ENCODE peak calls at places on chromosomes 7 and 10, in five cellular contexts. Y is CD8-positive, alpha-beta memory T cell; P is lower lobe of right lung; C is fibroblast of gingiva; A is neural progenitor cell. F is an unnamed sample.

GRCh38 chr10:6409982-6410694 is 169.9 kb downstream of the PRKCQ start:
- DNase-seq in Y (peak), P (no peak), C (peak), A (no peak), F (no peak)

GRCh38 chr10:87750817-87751216 is 67.2 kb downstream of the ATAD1 start:
- DNase-seq in Y (no peak), P (no peak), C (no peak), A (no peak), F (no peak)

GRCh38 chr10:25465582-25466372 is 291.0 kb downstream of the GPR158 start:
- DNase-seq in Y (no peak), P (no peak), C (no peak), A (no peak), F (no peak)

GRCh38 chr7:39588401-39588800 is 22.2 kb downstream of the YAE1 start:
- DNase-seq in Y (no peak), P (no peak), C (no peak), A (no peak), F (no peak)

GRCh38 chr10:124053971-124054370 is 39.4 kb downstream of the CHST15 start:
- DNase-seq in Y (no peak), P (no peak), C (no peak), A (no peak), F (no peak)

GRCh38 chr10:120555436-120556163 is 98.6 kb downstream of the PLPP4 start:
- DNase-seq in Y (no peak), P (no peak), C (no peak), A (no peak), F (no peak)

GRCh38 chr10:76717141-76717540 is 920.5 kb downstream of the KCNMA1 start:
- DNase-seq in Y (no peak), P (no peak), C (peak), A (no peak), F (no peak)

GRCh38 chr10:63558132-63558784 is 37.1 kb downstream of the REEP3 start:
- DNase-seq in Y (no peak), P (no peak), C (no peak), A (no peak), F (no peak)

GRCh38 chr7:55193245-55193644 is 171.9 kb upstream of the LANCL2 start:
- DNase-seq in Y (no peak), P (no peak), C (no peak), A (no peak), F (no peak)

GRCh38 chr7:88095-88926 is 104.1 kb upstream of the FAM20C start:
- DNase-seq in Y (no peak), P (no peak), C (no peak), A (peak), F (peak)

GRCh38 chr7:76509931-76510877 is at the start of gene UPK3B:
- DNase-seq in Y (no peak), P (peak), C (no peak), A (peak), F (no peak)

GRCh38 chr10:55897436-55897835 is 463.6 kb downstream of the ZWINT start:
- DNase-seq in Y (no peak), P (no peak), C (no peak), A (peak), F (no peak)

GRCh38 chr10:113524120-113524519 is 28.7 kb upstream of the HABP2 start:
- DNase-seq in Y (no peak), P (no peak), C (no peak), A (peak), F (no peak)

GRCh38 chr10:3978174-3978573 is 193.2 kb upstream of the KLF6 start:
- DNase-seq in Y (no peak), P (no peak), C (no peak), A (no peak), F (no peak)

GRCh38 chr10:74548676-74549075 is 277.7 kb upstream of the KAT6B start:
- DNase-seq in Y (no peak), P (no peak), C (no peak), A (no peak), F (no peak)

GRCh38 chr10:26064106-26064505 is 130.1 kb downstream of the MYO3A start:
- DNase-seq in Y (no peak), P (no peak), C (no peak), A (no peak), F (no peak)

GRCh38 chr7:6536899-6537298 is 14.4 kb downstream of the GRID2IP start:
- DNase-seq in Y (no peak), P (no peak), C (no peak), A (peak), F (no peak)

GRCh38 chr10:32949221-32949678 is 8.8 kb downstream of the ITGB1 start:
- DNase-seq in Y (no peak), P (no peak), C (peak), A (no peak), F (no peak)

GRCh38 chr10:68423522-68423921 is 16.4 kb upstream of the RUFY2 start:
- DNase-seq in Y (peak), P (no peak), C (no peak), A (no peak), F (no peak)

GRCh38 chr10:77622822-77623410 is 14.7 kb downstream of the KCNMA1 start:
- DNase-seq in Y (no peak), P (no peak), C (no peak), A (no peak), F (no peak)

GRCh38 chr10:99782447-99783286 is at the start of gene ABCC2:
- DNase-seq in Y (no peak), P (no peak), C (no peak), A (no peak), F (peak)

GRCh38 chr10:13684252-13684791 is 97.6 kb downstream of the PRPF18 start:
- DNase-seq in Y (no peak), P (peak), C (peak), A (no peak), F (no peak)

GRCh38 chr7:85160223-85160622 is 26.6 kb downstream of the SEMA3D start:
- DNase-seq in Y (no peak), P (no peak), C (peak), A (no peak), F (no peak)

GRCh38 chr7:105205592-105206211 is 183.0 kb downstream of the SRPK2 start:
- DNase-seq in Y (peak), P (no peak), C (no peak), A (no peak), F (no peak)

GRCh38 chr10:98587156-98587555 is 140.4 kb upstream of the HPS1 start:
- DNase-seq in Y (no peak), P (no peak), C (no peak), A (no peak), F (no peak)

GRCh38 chr7:46291601-46292150 is 370.6 kb upstream of the IGFBP3 start:
- DNase-seq in Y (no peak), P (no peak), C (peak), A (no peak), F (no peak)

GRCh38 chr7:105036217-105037168 is 22.5 kb downstream of the KMT2E start:
- DNase-seq in Y (no peak), P (no peak), C (no peak), A (no peak), F (no peak)

GRCh38 chr7:105402221-105403095 is 13.7 kb upstream of the SRPK2 start:
- DNase-seq in Y (no peak), P (no peak), C (peak), A (no peak), F (no peak)

GRCh38 chr7:115724400-115725056 is 306.0 kb downstream of the TFEC start:
- DNase-seq in Y (no peak), P (no peak), C (no peak), A (no peak), F (no peak)

GRCh38 chr7:25795824-25796235 is 356.2 kb upstream of the NFE2L3 start:
- DNase-seq in Y (no peak), P (no peak), C (peak), A (no peak), F (no peak)

GRCh38 chr10:125521721-125522680 is 161.0 kb downstream of the TEX36 start:
- DNase-seq in Y (no peak), P (no peak), C (no peak), A (peak), F (no peak)

GRCh38 chr7:155425011-155425340 is 33.0 kb upstream of the EN2 start:
- DNase-seq in Y (no peak), P (peak), C (no peak), A (no peak), F (no peak)

GRCh38 chr10:1978593-1978992 is 241.3 kb upstream of the ADARB2 start:
- DNase-seq in Y (no peak), P (no peak), C (no peak), A (no peak), F (no peak)

GRCh38 chr10:58829839-58830238 is 317.2 kb downstream of the BICC1 start:
- DNase-seq in Y (no peak), P (no peak), C (no peak), A (no peak), F (no peak)

F was measured in left lobe of liver.